ENCODE peak calls at places on chromosomes 2 and 18, in ten cellular contexts. B, C, W, E, J, P, N, L, Y and D are unnamed samples.

GRCh38 chr2:18623782-18624181 is 34.4 kb upstream of the NT5C1B start:
- DNase-seq in N (peak; percentile 67), W (no peak), P (no peak), J (no peak), Y (no peak), E (no peak), B (no peak), C (no peak), L (peak; percentile 79), D (no peak)

GRCh38 chr2:28274911-28275685 is 117.6 kb upstream of the FOSL2 start:
- DNase-seq in C (peak; percentile 18), L (peak; percentile 91), Y (peak; percentile 7), B (no peak), E (peak; percentile 17), J (no peak), N (peak; percentile 75), W (no peak), P (no peak), D (no peak)

GRCh38 chr2:47300609-47301276 is 102.2 kb upstream of the MSH2 start:
- DNase-seq in Y (no peak), W (no peak), L (no peak), C (no peak), E (no peak), B (no peak), P (no peak), N (no peak), J (no peak), D (no peak)

GRCh38 chr2:133303150-133303549 is 265.1 kb downstream of the NCKAP5 start:
- DNase-seq in E (no peak), N (peak; percentile 35), W (no peak), Y (no peak), C (no peak), L (peak; percentile 79), P (no peak), J (no peak), B (no peak), D (no peak)

GRCh38 chr2:133871810-133872209 is 303.5 kb upstream of the NCKAP5 start:
- DNase-seq in J (no peak), B (no peak), C (no peak), P (no peak), N (no peak), W (no peak), Y (no peak), E (no peak), L (peak; percentile 56), D (no peak)

GRCh38 chr2:37284386-37284785 is 40.2 kb downstream of the PRKD3 start:
- DNase-seq in L (no peak), W (no peak), B (no peak), N (peak; percentile 42), P (no peak), C (no peak), J (no peak), E (no peak), Y (no peak), D (no peak)

GRCh38 chr2:213162515-213163118 is 11.2 kb upstream of the IKZF2 start:
- DNase-seq in N (peak; percentile 46), W (no peak), B (no peak), Y (no peak), J (no peak), E (no peak), L (no peak), C (no peak), P (no peak), D (no peak)

GRCh38 chr2:131005229-131005935 is 87.9 kb downstream of the FAM168B start:
- DNase-seq in B (no peak), E (no peak), P (no peak), L (no peak), C (no peak), J (no peak), Y (no peak), N (no peak), W (no peak), D (no peak)

GRCh38 chr2:119160361-119160965 is 1.9 kb upstream of the C1QL2 start:
- DNase-seq in P (no peak), W (no peak), N (no peak), C (no peak), B (no peak), J (no peak), E (peak; percentile 23), Y (no peak), L (no peak), D (no peak)

GRCh38 chr2:229273384-229274338 is 2.6 kb upstream of the PID1 start:
- DNase-seq in B (no peak), C (peak; percentile 59), L (peak; percentile 85), W (peak; percentile 66), Y (peak; percentile 55), J (peak; percentile 69), N (peak; percentile 81), E (peak; percentile 93), P (peak; percentile 36), D (no peak)

GRCh38 chr2:218369374-218369773 is 12.7 kb upstream of the SLC11A1 start:
- DNase-seq in W (peak; percentile 78), B (no peak), L (no peak), Y (no peak), J (peak; percentile 12), E (no peak), C (no peak), P (no peak), N (no peak), D (no peak)

GRCh38 chr2:237873382-237873781 is 14.0 kb downstream of the RAMP1 start:
- DNase-seq in C (no peak), J (no peak), N (peak; percentile 34), Y (no peak), P (no peak), B (no peak), L (no peak), W (no peak), E (no peak), D (no peak)

GRCh38 chr2:21067863-21068537 is 24.1 kb upstream of the APOB start:
- DNase-seq in C (no peak), Y (no peak), W (no peak), N (no peak), B (no peak), L (no peak), E (no peak), J (no peak), P (no peak), D (no peak)

GRCh38 chr2:157441072-157441454 is 2.8 kb downstream of the CYTIP start:
- DNase-seq in W (no peak), E (no peak), C (no peak), L (no peak), N (no peak), P (no peak), B (no peak), J (peak; percentile 17), Y (no peak), D (no peak)

GRCh38 chr2:63755216-63755615 is 86.5 kb upstream of the UGP2 start:
- DNase-seq in P (no peak), W (no peak), Y (no peak), N (peak; percentile 68), L (no peak), E (no peak), B (no peak), J (no peak), C (no peak), D (no peak)

GRCh38 chr2:220445429-220446105 is 818.1 kb downstream of the SLC4A3 start:
- DNase-seq in E (no peak), N (peak; percentile 40), C (no peak), L (peak; percentile 7), B (no peak), Y (no peak), J (no peak), W (no peak), P (no peak), D (no peak)

GRCh38 chr2:174125151-174125550 is 123.2 kb downstream of the OLA1 start:
- DNase-seq in E (no peak), J (peak; percentile 86), N (no peak), B (no peak), C (no peak), P (no peak), W (peak; percentile 54), Y (no peak), L (no peak), D (no peak)

GRCh38 chr18:24987271-24987932 is 364.6 kb downstream of the ZNF521 start:
- DNase-seq in Y (no peak), L (no peak), N (peak; percentile 59), E (no peak), W (no peak), B (no peak), J (no peak), C (peak; percentile 21), P (no peak), D (peak; percentile 68)

GRCh38 chr2:96144481-96145027 is 686 bp downstream of the DUSP2 start:
- DNase-seq in L (peak; percentile 11), P (no peak), E (no peak), W (no peak), Y (no peak), C (peak; percentile 50), N (no peak), J (no peak), B (no peak), D (no peak)

GRCh38 chr2:172790404-172790803 is 54.8 kb downstream of the RAPGEF4 start:
- DNase-seq in B (no peak), E (no peak), J (no peak), L (no peak), W (no peak), Y (no peak), N (peak; percentile 43), C (no peak), P (no peak), D (no peak)

GRCh38 chr2:17043173-17043572 is 377.5 kb upstream of the CYRIA start:
- DNase-seq in P (no peak), B (no peak), L (no peak), J (no peak), W (no peak), N (peak; percentile 15), C (no peak), Y (no peak), E (no peak), D (no peak)

GRCh38 chr2:37084797-37085196 is 479 bp downstream of the GPATCH11 start:
- DNase-seq in C (no peak), E (no peak), N (no peak), B (no peak), J (no peak), P (no peak), W (peak; percentile 31), L (peak; percentile 4), Y (no peak), D (no peak)

GRCh38 chr2:105834931-105835330 is 90.2 kb downstream of the NCK2 start:
- DNase-seq in E (no peak), P (no peak), L (no peak), Y (no peak), C (no peak), N (no peak), B (no peak), J (no peak), W (no peak), D (no peak)

GRCh38 chr2:64354857-64355680 is 98.9 kb upstream of the LGALSL start:
- DNase-seq in B (no peak), W (no peak), C (no peak), N (peak; percentile 78), E (no peak), P (no peak), J (no peak), L (peak; percentile 90), Y (no peak), D (no peak)

GRCh38 chr18:66432636-66433035 is 171.3 kb downstream of the CDH19 start:
- DNase-seq in E (no peak), L (no peak), B (no peak), W (no peak), Y (no peak), P (no peak), N (no peak), J (no peak), C (no peak), D (no peak)

GRCh38 chr2:152598975-152599724 is 118.1 kb downstream of the PRPF40A start:
- DNase-seq in P (no peak), N (no peak), J (no peak), L (peak; percentile 54), E (no peak), W (no peak), Y (no peak), C (no peak), B (no peak), D (no peak)

GRCh38 chr2:41937464-41937861 is 110.4 kb upstream of the PKDCC start:
- DNase-seq in N (peak; percentile 67), W (no peak), C (peak; percentile 38), P (no peak), L (peak; percentile 39), J (no peak), Y (no peak), B (no peak), E (no peak), D (no peak)

GRCh38 chr2:96680561-96681141 is 38.1 kb downstream of the FER1L5 start:
- DNase-seq in L (no peak), N (no peak), B (no peak), C (no peak), J (no peak), P (no peak), W (no peak), Y (no peak), E (no peak), D (no peak)